ENCODE peak calls at places on chromosomes 6 and 20, in eight cellular contexts. L is NCI-H1105 treated with DMSO at 0.1 percent for 48 hours; K is upper lobe of right lung; P is neural crest cell; D is stimulated activated naive B cell treated with anti-CD40 and anti-IgM and Interleukin-4, amounts not matched to agents 10 μg/mL and 1 μg/mL and 100 μg/mL, for 72 hours; R is thoracic aorta; H is ELF-1; Q is testis. J is an unnamed sample.

GRCh38 chr20:57400821-57401564 is 9.8 kb downstream of the RBM38 start:
- DNase-seq in H (no peak), D (peak), R (no peak), P (no peak), L (no peak), Q (no peak), K (no peak), J (no peak)

GRCh38 chr6:134123666-134124208 is 71.3 kb upstream of the SLC2A12 start:
- DNase-seq in H (peak), D (no peak), R (no peak), L (peak), P (no peak), Q (peak), K (no peak), J (peak)

GRCh38 chr6:12472601-12473038 is 182.5 kb downstream of the EDN1 start:
- DNase-seq in D (no peak), H (peak), Q (peak), R (peak), L (no peak), K (no peak), P (no peak), J (no peak)

GRCh38 chr6:8383584-8383983 is 51.8 kb downstream of the SLC35B3 start:
- DNase-seq in H (peak), L (no peak), K (no peak), P (no peak), Q (no peak), D (no peak), R (no peak), J (no peak)

GRCh38 chr6:12725263-12725662 is 8.7 kb downstream of the PHACTR1 start:
- DNase-seq in H (no peak), D (no peak), R (no peak), Q (no peak), K (no peak), P (no peak), L (no peak), J (no peak)

GRCh38 chr20:17725094-17725835 is 25.5 kb downstream of the BANF2 start:
- DNase-seq in P (no peak), L (peak), K (peak), R (no peak), H (no peak), Q (no peak), D (no peak), J (no peak)

GRCh38 chr20:21933526-21933925 is 228.1 kb downstream of the PAX1 start:
- DNase-seq in P (no peak), H (no peak), Q (no peak), L (no peak), R (no peak), D (no peak), K (no peak), J (no peak)

GRCh38 chr6:155882527-155883333 is 427.1 kb upstream of the NOX3 start:
- DNase-seq in L (no peak), P (no peak), Q (no peak), H (no peak), D (no peak), K (no peak), R (no peak), J (no peak)

GRCh38 chr6:28895131-28895812 is 28.5 kb downstream of the TRIM27 start:
- DNase-seq in L (peak), H (peak), R (peak), D (peak), P (peak), Q (peak), K (peak), J (peak)

GRCh38 chr6:14732845-14733757 is 512.8 kb upstream of the JARID2 start:
- DNase-seq in K (no peak), L (no peak), R (no peak), H (peak), Q (no peak), P (no peak), D (peak), J (peak)